ENCODE peak calls at places on chromosomes 7 and 10, in four cellular contexts. K is fibroblast of the aortic adventitia, Y is cardiac muscle cell, E is body of pancreas. N is an unnamed sample.

GRCh38 chr7:128774921-128775320 is 673 bp downstream of the OPN1SW start:
- DNase-seq in Y (no peak), E (no peak), K (no peak), N (no peak)

GRCh38 chr10:75469018-75469616 is 37.7 kb downstream of the LRMDA start:
- DNase-seq in Y (peak), K (peak), E (peak), N (peak)

GRCh38 chr7:123557016-123557630 is 495 bp downstream of the NDUFA5 start:
- DNase-seq in E (no peak), Y (peak), K (no peak), N (peak)

GRCh38 chr7:28808786-28809533 is 149.2 kb downstream of the TRIL start:
- DNase-seq in K (peak), Y (peak), E (no peak), N (peak)

GRCh38 chr7:79489371-79489770 is 35.9 kb upstream of the MAGI2 start:
- DNase-seq in K (no peak), Y (no peak), E (no peak), N (no peak)

GRCh38 chr7:133827707-133828580 is 299.2 kb upstream of the LRGUK start:
- DNase-seq in E (no peak), Y (no peak), K (no peak), N (peak)

GRCh38 chr7:85535974-85536729 is 349.3 kb upstream of the SEMA3D start:
- DNase-seq in Y (no peak), K (no peak), E (no peak), N (no peak)

GRCh38 chr7:144960763-144961162 is 124.9 kb upstream of the TPK1 start:
- DNase-seq in K (no peak), Y (no peak), E (no peak), N (no peak)

GRCh38 chr7:102814025-102814471 is 65.2 kb downstream of the FAM185A start:
- DNase-seq in K (peak), Y (peak), E (no peak), N (peak)

GRCh38 chr7:156400046-156400445 is 240.5 kb upstream of the RNF32 start:
- DNase-seq in E (no peak), Y (no peak), K (no peak), N (no peak)

GRCh38 chr7:116598278-116598677 is 73.4 kb downstream of the CAV1 start:
- DNase-seq in Y (no peak), E (peak), K (no peak), N (no peak)

GRCh38 chr7:80186721-80187120 is 52.1 kb downstream of the GNAI1 start:
- DNase-seq in K (no peak), Y (no peak), E (no peak), N (no peak)

GRCh38 chr7:104035351-104035750 is 45.9 kb upstream of the RELN start:
- DNase-seq in Y (no peak), K (no peak), E (no peak), N (no peak)

GRCh38 chr7:105402221-105403095 is 13.7 kb upstream of the SRPK2 start:
- DNase-seq in K (peak), Y (peak), E (no peak), N (peak)

GRCh38 chr10:108736111-108736510 is 1187.2 kb downstream of the XPNPEP1 start:
- DNase-seq in Y (no peak), E (no peak), K (no peak), N (peak)

GRCh38 chr10:14019983-14020668 is 310.6 kb downstream of the FRMD4A start:
- DNase-seq in K (no peak), Y (peak), E (no peak), N (no peak)

GRCh38 chr10:103192451-103193106 is 493 bp downstream of the NT5C2 start:
- DNase-seq in E (peak), Y (peak), K (peak), N (peak)

GRCh38 chr7:84200859-84201258 is 6.3 kb upstream of the SEMA3A start:
- DNase-seq in E (no peak), Y (no peak), K (no peak), N (peak)

GRCh38 chr10:102352066-102352715 is 43.3 kb upstream of the NFKB2 start:
- DNase-seq in Y (peak), K (peak), E (peak), N (peak)

GRCh38 chr10:59580257-59580863 is 129.3 kb downstream of the SLC16A9 start:
- DNase-seq in K (peak), Y (peak), E (no peak), N (peak)

GRCh38 chr10:79459243-79459642 is 13.8 kb upstream of the ZCCHC24 start:
- DNase-seq in K (peak), Y (peak), E (no peak), N (no peak)

GRCh38 chr10:30984563-30985328 is 46.9 kb downstream of the ZNF438 start:
- DNase-seq in E (no peak), Y (peak), K (peak), N (peak)

GRCh38 chr7:129191272-129191671 is 2.8 kb downstream of the SMO start:
- DNase-seq in E (no peak), Y (no peak), K (no peak), N (no peak)

GRCh38 chr10:85916192-85916747 is 450.3 kb downstream of the GRID1 start:
- DNase-seq in K (no peak), Y (no peak), E (no peak), N (no peak)

GRCh38 chr10:47371629-47372485 is 12.2 kb downstream of the ZNF488 start:
- DNase-seq in K (no peak), E (no peak), Y (no peak), N (no peak)

GRCh38 chr7:110975476-110975875 is 115.5 kb upstream of the LRRN3 start:
- DNase-seq in Y (no peak), E (no peak), K (no peak), N (peak)

GRCh38 chr10:59582779-59583178 is 126.9 kb downstream of the SLC16A9 start:
- DNase-seq in K (no peak), Y (no peak), E (no peak), N (no peak)

GRCh38 chr10:131520206-131520605 is 208.7 kb upstream of the TCERG1L start:
- DNase-seq in E (no peak), Y (no peak), K (no peak), N (no peak)

GRCh38 chr7:7858559-7858958 is 110.0 kb upstream of the GLCCI1 start:
- DNase-seq in E (no peak), Y (no peak), K (no peak), N (no peak)

GRCh38 chr7:66013938-66014337 is 31.9 kb upstream of the GUSB start:
- DNase-seq in K (peak), E (peak), Y (peak), N (peak)

GRCh38 chr7:138713191-138713590 is 12.0 kb upstream of the SVOPL start:
- DNase-seq in Y (no peak), E (no peak), K (no peak), N (no peak)

GRCh38 chr7:5339949-5340348 is 57.2 kb downstream of the SLC29A4 start:
- DNase-seq in K (no peak), E (no peak), Y (no peak), N (no peak)

GRCh38 chr10:77915299-77916105 is 11.1 kb downstream of the DLG5 start:
- DNase-seq in K (peak), Y (peak), E (no peak), N (no peak)

GRCh38 chr10:122265896-122266295 is 5.2 kb upstream of the BTBD16 start:
- DNase-seq in K (no peak), E (no peak), Y (no peak), N (no peak)

DNA sequence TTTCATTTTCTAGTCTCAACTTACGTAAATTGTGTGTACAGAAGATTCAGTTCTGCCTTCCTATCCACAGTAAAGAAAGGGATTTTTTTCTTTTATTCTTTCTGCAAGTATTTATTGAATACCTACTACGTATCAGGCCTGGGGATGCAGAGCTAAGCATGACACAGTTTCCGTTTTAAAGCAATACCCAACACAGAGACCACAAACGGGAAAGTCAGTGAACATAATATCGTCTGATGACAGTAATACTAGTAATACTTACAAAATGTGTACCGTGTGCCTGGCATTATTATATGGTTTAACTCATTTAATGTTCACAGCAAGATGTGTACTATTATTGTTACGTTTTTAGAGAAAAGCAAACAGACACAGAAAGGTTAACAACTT is 22.4 kb downstream of the REEP3 start:
- DNase-seq in E (no peak), Y (no peak), K (no peak), N (no peak)
- H3K4me3 ChIP-seq in E (no peak), Y (no peak), K (no peak), N (no peak)

GRCh38 chr7:10122573-10123100 is 851.0 kb upstream of the PHF14 start:
- DNase-seq in K (no peak), Y (peak), E (no peak), N (peak)

GRCh38 chr7:10117815-10118214 is 855.9 kb upstream of the PHF14 start:
- DNase-seq in E (no peak), K (no peak), Y (no peak), N (no peak)

GRCh38 chr7:10116511-10116910 is 857.2 kb upstream of the PHF14 start:
- DNase-seq in Y (no peak), E (no peak), K (no peak), N (no peak)

DNA sequence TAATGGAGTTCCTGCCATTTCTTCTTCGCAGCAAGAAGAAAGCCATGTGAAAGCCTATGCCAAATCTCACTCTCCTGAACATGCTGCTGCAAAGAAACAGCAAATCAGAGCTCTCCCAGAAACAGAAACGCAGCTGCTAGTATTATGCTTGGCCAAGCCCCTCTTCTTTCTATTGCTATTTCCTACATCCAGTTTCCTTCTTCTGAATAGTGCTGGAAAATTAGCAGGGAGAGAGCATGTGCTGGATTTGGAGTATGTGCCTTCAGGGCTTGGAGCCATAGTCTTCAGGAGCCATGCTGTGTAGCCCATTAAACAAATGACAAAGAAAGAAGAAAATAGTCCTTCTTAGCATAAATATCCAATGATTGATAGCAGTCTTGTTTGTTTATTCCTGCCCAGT is 852.0 kb upstream of the PHF14 start:
- DNase-seq in K (no peak), Y (no peak), E (no peak), N (no peak)
- H3K4me3 ChIP-seq in K (no peak), Y (no peak), E (no peak), N (no peak)

DNA sequence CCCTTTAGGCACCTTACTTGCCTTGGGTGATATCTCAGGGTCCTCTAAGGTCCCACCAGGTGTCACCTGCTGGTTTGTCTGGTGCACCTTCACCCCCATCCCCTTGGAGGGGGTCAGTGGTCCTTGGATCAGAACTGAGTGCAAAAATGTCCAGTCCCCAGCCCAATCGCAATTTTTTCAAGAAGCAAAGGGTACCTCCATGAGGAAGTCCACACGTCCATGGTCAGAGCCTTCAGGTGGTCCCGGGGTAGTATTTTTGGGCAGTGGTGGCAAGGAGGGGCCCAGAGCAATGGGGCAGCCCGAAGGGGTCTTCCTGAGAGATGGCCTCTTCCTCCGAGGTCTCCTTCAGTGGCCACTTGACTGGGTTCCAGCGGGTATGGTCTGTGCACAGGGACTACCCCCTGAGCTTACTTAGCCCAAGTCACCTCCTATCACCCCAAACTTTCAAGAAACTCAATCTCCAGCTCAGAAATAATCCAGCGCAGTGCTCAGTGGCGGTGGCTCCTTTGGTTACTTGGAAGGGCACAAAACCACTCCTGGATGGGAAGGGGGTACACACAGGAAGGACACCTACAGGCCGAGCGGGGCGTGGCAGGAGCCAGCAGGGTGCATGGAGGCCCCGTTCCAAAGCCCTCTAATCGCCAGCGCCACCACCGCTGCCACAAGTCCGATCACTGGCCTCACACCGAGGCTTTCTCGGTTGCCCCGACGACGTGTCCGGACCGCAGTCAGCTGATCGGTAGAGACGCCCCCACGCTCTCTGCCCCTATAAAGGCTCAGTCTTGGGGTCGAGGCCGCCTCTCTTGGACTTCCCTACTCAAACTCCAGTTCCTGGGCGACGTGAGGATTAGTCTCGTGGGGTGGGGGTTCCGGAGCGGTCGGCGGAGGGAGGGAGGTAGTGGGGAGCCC is 4.5 kb downstream of the SAP25 start:
- DNase-seq in Y (peak), E (peak), K (no peak), N (peak)
- H3K4me3 ChIP-seq in Y (peak), E (no peak), K (no peak), N (peak)

GRCh38 chr7:36131026-36131425 is 22.0 kb upstream of the EEPD1 start:
- DNase-seq in E (no peak), K (no peak), Y (no peak), N (no peak)

GRCh38 chr7:36130236-36130945 is 22.7 kb upstream of the EEPD1 start:
- DNase-seq in E (no peak), K (no peak), Y (no peak), N (no peak)

GRCh38 chr7:36129048-36129534 is 24.0 kb upstream of the EEPD1 start:
- DNase-seq in Y (peak), K (peak), E (peak), N (peak)

GRCh38 chr7:36127075-36127740 is 25.8 kb upstream of the EEPD1 start:
- DNase-seq in Y (no peak), E (no peak), K (no peak), N (no peak)

DNA sequence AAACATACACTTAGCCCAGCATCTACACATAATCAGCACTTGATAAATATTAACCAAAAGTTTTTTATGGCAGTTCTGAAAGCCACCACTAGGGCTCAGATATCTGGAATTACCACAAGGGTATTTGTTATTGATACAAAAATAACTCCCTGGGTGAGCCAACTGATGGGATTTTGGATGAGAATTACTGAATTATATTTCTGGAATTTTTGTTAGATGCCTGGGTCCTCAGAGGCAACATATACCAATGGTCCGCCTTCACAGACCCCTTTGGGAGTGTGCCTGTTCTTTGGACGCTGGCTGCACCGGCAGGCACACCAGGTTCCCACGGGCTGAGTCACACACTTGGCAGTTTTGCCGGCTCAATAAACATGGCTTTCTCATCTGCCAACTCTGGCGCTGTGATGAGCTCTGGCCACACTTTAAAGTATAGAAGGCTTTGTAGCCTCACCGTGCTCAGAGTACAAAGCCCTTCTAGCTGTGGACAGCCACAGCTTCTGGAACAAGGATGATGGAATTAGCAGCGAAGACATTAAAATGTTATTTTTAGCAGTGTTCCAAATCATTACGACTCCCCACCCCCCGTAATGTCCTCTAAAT is 24.5 kb upstream of the EEPD1 start:
- DNase-seq in K (peak), E (peak), Y (peak), N (peak)
- H3K4me3 ChIP-seq in K (no peak), E (no peak), Y (no peak), N (peak)

DNA sequence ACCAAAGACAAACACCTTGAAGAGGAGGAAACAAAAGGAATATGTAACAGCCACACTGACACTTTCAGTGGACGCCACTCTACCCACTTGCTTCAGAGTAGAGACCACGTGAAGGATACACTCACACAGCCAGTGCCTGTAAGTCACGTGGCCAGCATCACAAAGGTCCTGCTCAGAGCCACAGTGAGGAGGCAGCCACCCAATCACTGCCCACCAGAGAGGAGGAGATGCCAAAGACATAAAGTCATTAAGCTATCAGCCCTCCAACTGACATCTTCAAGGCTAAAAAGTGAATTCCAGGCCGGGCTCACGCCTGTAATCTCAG is 39.6 kb downstream of the SLC37A3 start:
- DNase-seq in K (no peak), E (no peak), Y (no peak), N (no peak)
- H3K4me3 ChIP-seq in K (no peak), E (no peak), Y (no peak), N (no peak)

DNA sequence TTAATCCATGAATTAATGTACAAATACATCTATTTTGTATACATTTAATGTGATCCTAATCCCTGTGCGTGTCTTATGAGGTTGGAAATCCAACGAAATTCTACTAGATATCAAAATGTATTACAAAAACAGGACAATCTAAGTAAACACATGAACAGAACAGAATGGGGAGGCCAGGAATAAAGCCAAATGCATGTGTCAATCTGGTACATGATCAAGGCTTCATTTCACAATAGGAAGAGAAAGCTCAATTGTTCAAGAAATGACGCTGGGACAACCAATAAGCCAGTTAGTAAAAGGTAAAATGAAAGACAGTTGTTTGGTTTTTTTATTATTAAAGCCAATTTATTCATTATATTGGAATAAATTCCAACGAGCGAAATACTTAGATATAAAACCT is 83.0 kb downstream of the COL13A1 start:
- DNase-seq in Y (peak), K (no peak), E (no peak), N (no peak)
- H3K4me3 ChIP-seq in Y (no peak), K (no peak), E (no peak), N (no peak)

GRCh38 chr7:34131371-34131770 is 226.0 kb downstream of the BMPER start:
- DNase-seq in Y (no peak), E (no peak), K (no peak), N (peak)

GRCh38 chr7:34135924-34136323 is 230.6 kb downstream of the BMPER start:
- DNase-seq in K (no peak), E (no peak), Y (no peak), N (no peak)

GRCh38 chr7:34133983-34134782 is 228.8 kb downstream of the BMPER start:
- DNase-seq in Y (peak), E (peak), K (peak), N (peak)

GRCh38 chr7:34130558-34131285 is 225.4 kb downstream of the BMPER start:
- DNase-seq in Y (no peak), K (no peak), E (no peak), N (no peak)

DNA sequence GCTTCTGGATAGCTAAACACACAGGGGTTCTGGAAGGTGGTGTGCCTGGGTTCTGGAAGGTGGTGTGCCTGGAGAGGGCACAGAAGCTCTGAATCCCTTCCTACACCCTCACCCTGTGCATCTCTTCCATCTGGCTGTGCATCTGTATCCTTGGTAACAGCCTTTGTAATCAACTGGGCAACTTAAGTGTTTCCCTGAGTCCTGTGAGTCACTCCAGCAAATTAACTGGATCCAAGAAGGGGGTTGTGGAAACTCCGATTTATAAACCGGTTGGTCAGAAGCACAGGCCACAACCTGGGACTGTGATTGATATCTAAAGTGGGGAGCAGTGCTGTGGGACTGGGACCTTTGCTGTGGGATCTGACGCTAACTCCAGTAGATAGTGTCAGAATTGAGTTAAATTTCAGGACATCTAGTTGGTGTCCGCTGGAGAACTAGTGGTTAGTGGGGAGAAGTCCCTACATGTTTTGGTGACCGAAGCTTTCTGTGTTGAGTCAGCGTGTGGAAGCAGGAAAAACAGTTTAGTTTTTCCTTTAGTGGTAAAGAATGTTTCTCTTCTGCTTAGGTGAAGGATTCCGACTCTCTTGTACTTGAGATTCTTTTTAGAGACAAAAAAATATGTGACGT is 228.1 kb downstream of the BMPER start:
- DNase-seq in Y (peak), K (peak), E (no peak), N (peak)
- H3K4me3 ChIP-seq in Y (no peak), K (no peak), E (no peak), N (no peak)